ENCODE peak calls at places on chromosomes 2 and 18, in ten cellular contexts. J is colonic mucosa, B is mucosa of descending colon, D is psoas muscle, Q is thoracic aorta, H is IMR-90, R is dorsolateral prefrontal cortex, M is bronchial epithelial cell, K is fibroblast of the aortic adventitia, T is OCI-LY7. S is an unnamed sample.

GRCh38 chr2:30691948-30692828 is 115.1 kb downstream of the CAPN13 start:
- DNase-seq in J (no peak), B (no peak), D (peak; percentile 64), Q (no peak), H (peak; percentile 37), R (no peak), M (no peak), K (peak; percentile 26), T (no peak), S (peak; percentile 48)

GRCh38 chr2:96839288-96839874 is 4.4 kb downstream of the ANKRD23 start:
- DNase-seq in J (peak; percentile 81), B (peak; percentile 91), D (peak; percentile 75), Q (no peak), H (no peak), R (no peak), M (no peak), K (no peak), T (peak; percentile 58), S (peak; percentile 18)

GRCh38 chr2:193476171-193476800 is 1281.6 kb upstream of the TMEFF2 start:
- DNase-seq in J (no peak), B (no peak), D (no peak), Q (no peak), H (no peak), R (no peak), M (peak; percentile 14), K (no peak), T (no peak), S (no peak)

GRCh38 chr2:175256806-175257585 is 75.5 kb upstream of the ATP5MC3 start:
- DNase-seq in J (no peak), B (no peak), D (no peak), Q (no peak), H (no peak), R (no peak), M (no peak), K (no peak), T (no peak), S (no peak)

GRCh38 chr2:179588486-179589145 is 272.8 kb downstream of the ZNF385B start:
- DNase-seq in J (no peak), B (no peak), D (no peak), Q (no peak), H (no peak), R (no peak), M (no peak), K (no peak), T (no peak), S (no peak)

GRCh38 chr18:56062931-56063330 is 474.9 kb upstream of the TCF4 start:
- DNase-seq in J (no peak), B (no peak), D (no peak), Q (no peak), H (no peak), R (no peak), M (no peak), K (no peak), T (no peak), S (no peak)

GRCh38 chr18:62777814-62778213 is 62.5 kb downstream of the PHLPP1 start:
- DNase-seq in J (no peak), B (no peak), D (no peak), Q (no peak), H (peak; percentile 22), R (no peak), M (no peak), K (no peak), T (no peak), S (no peak)

GRCh38 chr2:205858781-205859478 is 176.6 kb downstream of the NRP2 start:
- DNase-seq in J (no peak), B (no peak), D (no peak), Q (no peak), H (peak; percentile 11), R (no peak), M (no peak), K (peak; percentile 47), T (no peak), S (peak; percentile 72)

GRCh38 chr2:199764273-199764800 is 86.7 kb downstream of the FTCDNL1 start:
- DNase-seq in J (peak; percentile 38), B (no peak), D (no peak), Q (no peak), H (no peak), R (no peak), M (no peak), K (no peak), T (no peak), S (no peak)

GRCh38 chr2:127361929-127362328 is 25.8 kb downstream of the MAP3K2 start:
- DNase-seq in J (no peak), B (no peak), D (no peak), Q (no peak), H (peak; percentile 64), R (no peak), M (no peak), K (no peak), T (no peak), S (no peak)

GRCh38 chr18:53153281-53153680 is 813.3 kb downstream of the DCC start:
- DNase-seq in J (no peak), B (no peak), D (no peak), Q (no peak), H (no peak), R (no peak), M (no peak), K (no peak), T (peak; percentile 3), S (no peak)

GRCh38 chr2:67322361-67323001 is 74.7 kb upstream of the ETAA1 start:
- DNase-seq in J (peak; percentile 29), B (no peak), D (no peak), Q (peak; percentile 6), H (peak; percentile 76), R (peak; percentile 29), M (peak; percentile 79), K (peak; percentile 77), T (no peak), S (peak; percentile 71)

GRCh38 chr18:39675916-39676315 is 2110.3 kb upstream of the CELF4 start:
- DNase-seq in J (no peak), B (no peak), D (no peak), Q (no peak), H (no peak), R (no peak), M (no peak), K (no peak), T (no peak), S (no peak)

GRCh38 chr2:97857553-97857952 is 138.2 kb downstream of the TMEM131 start:
- DNase-seq in J (no peak), B (no peak), D (no peak), Q (no peak), H (no peak), R (no peak), M (no peak), K (no peak), T (no peak), S (no peak)

GRCh38 chr18:39801010-39801409 is 2154.0 kb upstream of the PIK3C3 start:
- DNase-seq in J (no peak), B (no peak), D (no peak), Q (no peak), H (no peak), R (no peak), M (no peak), K (no peak), T (no peak), S (no peak)

GRCh38 chr2:54635554-54636152 is 87.8 kb upstream of the EML6 start:
- DNase-seq in J (no peak), B (no peak), D (no peak), Q (no peak), H (peak; percentile 46), R (no peak), M (no peak), K (peak; percentile 77), T (no peak), S (peak; percentile 62)

GRCh38 chr18:62505669-62506494 is 16.9 kb upstream of the ZCCHC2 start:
- DNase-seq in J (no peak), B (no peak), D (no peak), Q (no peak), H (no peak), R (no peak), M (peak; percentile 29), K (peak; percentile 47), T (peak; percentile 56), S (no peak)

GRCh38 chr2:234203135-234203984 is 152.9 kb downstream of the SPP2 start:
- DNase-seq in J (no peak), B (no peak), D (no peak), Q (no peak), H (peak; percentile 96), R (no peak), M (peak; percentile 100), K (peak; percentile 96), T (no peak), S (peak; percentile 89)
- H3K4me3 ChIP-seq in J (no peak overlapping the region), B (no peak overlapping the region), D (no peak overlapping the region), Q (peak overlapping the region; percentile 22), H (peak overlapping the region; percentile 11), R (no peak overlapping the region), M (no peak overlapping the region), K (peak overlapping the region; percentile 40), T (no peak overlapping the region), S (peak overlapping the region; percentile 1)

GRCh38 chr18:37684590-37684989 is 119.0 kb upstream of the CELF4 start:
- DNase-seq in J (no peak), B (no peak), D (no peak), Q (no peak), H (no peak), R (no peak), M (no peak), K (no peak), T (no peak), S (no peak)
- TF ChIP-seq CTCF in J (no peak), B (no peak), D (no peak), Q (no peak), H (no peak), R (no peak), M (no peak), K (no peak), T (peak; percentile 17), S (no peak)

GRCh38 chr18:58222439-58223125 is 178.6 kb downstream of the NEDD4L start:
- DNase-seq in J (no peak), B (no peak), D (no peak), Q (no peak), H (peak; percentile 33), R (no peak), M (peak; percentile 90), K (no peak), T (no peak), S (peak; percentile 33)
- H3K4me3 ChIP-seq in J (peak overlapping the region; percentile 19), B (no peak overlapping the region), D (no peak overlapping the region), Q (no peak overlapping the region), H (no peak overlapping the region), R (no peak overlapping the region), M (peak overlapping the region; percentile 69), K (no peak overlapping the region), T (no peak overlapping the region), S (no peak overlapping the region)

DNA sequence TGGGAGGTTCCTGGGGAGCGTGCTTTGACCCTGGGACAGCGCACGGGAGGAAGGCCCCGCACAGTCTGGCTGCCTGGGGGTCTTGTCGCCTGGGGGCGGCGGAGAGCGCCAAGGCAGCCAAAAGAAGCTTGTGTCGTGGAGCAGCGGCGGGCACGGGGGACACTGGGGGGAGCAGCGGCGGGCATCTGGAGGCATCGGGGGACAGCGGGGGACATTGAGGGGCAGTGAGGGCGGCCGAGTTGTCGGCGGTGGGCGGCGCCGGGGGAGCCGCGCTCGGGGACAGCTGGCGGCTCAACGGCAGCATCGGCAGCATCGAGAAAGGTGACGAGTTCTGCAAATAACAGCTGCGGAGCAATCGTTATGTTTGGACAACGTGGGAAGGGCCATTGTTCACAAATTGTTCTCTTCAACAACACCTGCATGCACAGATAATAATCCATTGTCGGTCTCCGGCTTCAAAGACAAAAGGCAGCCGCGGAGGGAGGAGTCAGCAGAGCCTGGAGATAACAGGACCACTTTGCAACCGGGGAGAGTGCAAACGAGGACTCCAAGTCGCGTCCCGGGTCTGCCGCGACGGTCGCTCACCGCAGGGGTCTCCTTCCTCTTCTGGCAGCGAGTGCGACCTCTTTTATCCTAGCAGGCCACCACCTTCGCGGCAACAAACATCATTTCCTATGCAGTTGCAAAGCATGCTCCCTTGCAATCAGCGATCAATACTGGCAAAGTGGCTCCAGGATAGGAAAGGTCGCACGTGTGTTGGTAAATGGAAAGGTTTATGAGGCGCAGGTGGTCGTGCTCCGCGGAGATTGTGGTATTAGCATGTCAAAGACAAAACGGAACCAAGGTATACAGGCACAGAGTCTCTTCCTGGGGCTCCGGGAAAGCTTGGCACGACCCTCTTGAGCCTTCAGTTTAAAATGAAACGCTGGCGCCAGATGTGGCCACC is 132.3 kb upstream of the DLX2 start:
- DNase-seq in J (peak; percentile 75), B (peak; percentile 77), D (no peak), Q (no peak), H (no peak), R (no peak), M (no peak), K (no peak), T (no peak), S (no peak)
- TF ChIP-seq CTCF in J (no peak), B (no peak), D (no peak), Q (no peak), H (no peak), R (no peak), M (no peak), K (no peak), T (no peak), S (no peak)

S was measured in AG10803.